ENCODE peak calls at places on chromosome 13, in eight cellular contexts. B is mucosa of descending colon; Z is lower leg skin; K is heart left ventricle; N is AG09319; S is ascending aorta; E is CD4-positive, alpha-beta T cell; J is cardiac fibroblast. P is an unnamed sample.

GRCh38 chr13:87172166-87172825 is 498.9 kb upstream of the SLITRK5 start:
- DNase-seq in B (no peak), Z (no peak), K (no peak), N (no peak), S (no peak), E (no peak), J (no peak), P (no peak)

GRCh38 chr13:77918391-77919261 is at the start of gene EDNRB:
- DNase-seq in B (peak), Z (peak), K (peak), N (no peak), S (peak), E (no peak), J (peak), P (no peak)

GRCh38 chr13:101655435-101655834 is 203.0 kb downstream of the ITGBL1 start:
- DNase-seq in B (no peak), Z (no peak), K (no peak), N (no peak), S (no peak), E (no peak), J (no peak), P (no peak)

GRCh38 chr13:52711277-52711676 is 28.3 kb downstream of the CNMD start:
- DNase-seq in B (no peak), Z (no peak), K (no peak), N (no peak), S (no peak), E (no peak), J (no peak), P (no peak)

GRCh38 chr13:100212904-100213538 is 124.1 kb downstream of the PCCA start:
- DNase-seq in B (no peak), Z (no peak), K (no peak), N (no peak), S (no peak), E (no peak), J (no peak), P (no peak)

GRCh38 chr13:24097064-24097463 is 63.5 kb upstream of the SPATA13 start:
- DNase-seq in B (no peak), Z (no peak), K (no peak), N (peak), S (no peak), E (no peak), J (peak), P (no peak)

GRCh38 chr13:48827709-48828108 is 148.0 kb upstream of the FNDC3A start:
- DNase-seq in B (no peak), Z (no peak), K (no peak), N (no peak), S (no peak), E (no peak), J (no peak), P (no peak)

GRCh38 chr13:60363288-60363687 is 33.7 kb upstream of the TDRD3 start:
- DNase-seq in B (no peak), Z (no peak), K (no peak), N (no peak), S (no peak), E (no peak), J (no peak), P (no peak)

GRCh38 chr13:95745289-95745688 is 68.3 kb downstream of the DNAJC3 start:
- DNase-seq in B (no peak), Z (no peak), K (no peak), N (no peak), S (no peak), E (no peak), J (no peak), P (no peak)

GRCh38 chr13:95743192-95743591 is 66.3 kb downstream of the DNAJC3 start:
- DNase-seq in B (no peak), Z (no peak), K (no peak), N (no peak), S (no peak), E (no peak), J (no peak), P (no peak)

GRCh38 chr13:95741584-95742563 is 64.9 kb downstream of the DNAJC3 start:
- DNase-seq in B (no peak), Z (no peak), K (no peak), N (no peak), S (no peak), E (no peak), J (no peak), P (no peak)

GRCh38 chr13:95749545-95749944 is 72.6 kb downstream of the DNAJC3 start:
- DNase-seq in B (no peak), Z (no peak), K (no peak), N (no peak), S (no peak), E (no peak), J (no peak), P (no peak)

DNA sequence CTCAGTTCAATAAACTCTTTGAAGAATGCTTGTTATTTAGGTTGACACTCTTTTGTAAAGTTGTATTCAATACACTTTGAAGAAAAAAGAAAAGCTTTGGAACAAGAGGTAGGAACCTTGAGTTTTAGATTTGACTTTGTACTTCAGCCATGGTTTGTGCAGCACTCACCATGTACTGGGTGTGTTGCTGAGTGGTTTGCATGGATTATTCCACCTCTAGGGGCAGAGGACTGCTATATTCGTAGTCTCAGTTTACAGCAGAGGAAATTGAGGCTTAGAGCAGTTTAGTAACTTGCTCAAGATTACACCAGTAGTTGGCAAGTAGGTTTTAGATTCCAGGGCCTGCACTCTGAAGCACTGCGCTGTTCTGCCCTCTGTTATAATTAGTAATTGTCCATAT is 68.8 kb downstream of the DNAJC3 start:
- DNase-seq in B (no peak), Z (no peak), K (no peak), N (no peak), S (no peak), E (no peak), J (peak), P (no peak)
- TF ChIP-seq CTCF in B (no peak), Z (no peak), K (no peak), N (no peak), S (no peak), E (no peak), J (peak), P (peak)

GRCh38 chr13:112685856-112686255 is 4.0 kb upstream of the ATP11A start:
- DNase-seq in B (no peak), Z (peak), K (no peak), N (no peak), S (peak), E (no peak), J (no peak), P (peak)

GRCh38 chr13:112684444-112684843 is 5.4 kb upstream of the ATP11A start:
- DNase-seq in B (no peak), Z (peak), K (no peak), N (no peak), S (peak), E (no peak), J (no peak), P (peak)

GRCh38 chr13:112680741-112681360 is 9.0 kb upstream of the ATP11A start:
- DNase-seq in B (no peak), Z (peak), K (no peak), N (no peak), S (peak), E (no peak), J (no peak), P (no peak)

GRCh38 chr13:112684041-112684440 is 5.8 kb upstream of the ATP11A start:
- DNase-seq in B (no peak), Z (peak), K (no peak), N (no peak), S (no peak), E (no peak), J (no peak), P (peak)

DNA sequence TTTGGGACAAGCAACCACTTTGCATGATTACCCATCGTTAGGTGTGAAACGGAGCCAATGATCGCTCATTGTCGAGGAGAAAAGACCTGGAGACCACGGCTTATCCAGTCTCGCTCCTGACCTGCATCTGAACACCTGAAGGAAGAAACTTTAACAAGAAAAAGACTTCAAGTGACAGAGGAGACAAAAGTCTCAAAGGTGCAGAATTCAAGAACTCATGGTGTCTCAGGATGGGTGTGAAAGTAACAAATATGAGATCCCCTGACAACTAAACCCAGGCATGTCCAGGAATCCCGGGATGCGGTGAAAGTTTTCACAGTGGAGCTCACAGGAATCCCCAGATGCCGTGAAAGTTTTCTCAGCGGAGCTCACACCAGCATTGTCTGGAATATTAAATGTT is 6.3 kb upstream of the ATP11A start:
- DNase-seq in B (no peak), Z (peak), K (no peak), N (no peak), S (peak), E (no peak), J (no peak), P (peak)
- TF ChIP-seq CTCF in B (no peak), Z (no peak), K (no peak), N (no peak), S (no peak), E (no peak), J (no peak), P (no peak)

GRCh38 chr13:73849292-73849691 is 284.9 kb downstream of the KLF12 start:
- DNase-seq in B (no peak), Z (no peak), K (no peak), N (no peak), S (no peak), E (no peak), J (peak), P (no peak)
- TF ChIP-seq CTCF in B (no peak), Z (no peak), K (peak), N (peak), S (peak), E (peak), J (peak), P (peak)

GRCh38 chr13:80946008-80946802 is 605.3 kb upstream of the SPRY2 start:
- DNase-seq in B (no peak), Z (no peak), K (no peak), N (no peak), S (no peak), E (no peak), J (no peak), P (no peak)
- TF ChIP-seq CTCF in B (no peak), Z (no peak), K (no peak), N (no peak), S (no peak), E (no peak), J (no peak), P (no peak)